ENCODE peak calls at places on chromosomes 5 and 9, in five cellular contexts. Z, N, C, H and X are unnamed samples.

GRCh38 chr9:126430124-126430523 is 103.5 kb downstream of the MVB12B start:
- DNase-seq in C (no peak), Z (no peak), N (no peak), H (no peak), X (no peak)

GRCh38 chr9:118896356-118897000 is 472.8 kb downstream of the BRINP1 start:
- DNase-seq in H (no peak), Z (no peak), C (no peak), N (no peak), X (no peak)

GRCh38 chr5:68465133-68465532 is 249.6 kb downstream of the PIK3R1 start:
- DNase-seq in Z (no peak), C (no peak), N (no peak), H (no peak), X (no peak)

GRCh38 chr9:677461-678097 is 163.9 kb upstream of the DMRT1 start:
- DNase-seq in Z (no peak), N (no peak), H (no peak), C (no peak), X (peak; percentile 28)

GRCh38 chr5:55865831-55866230 is 14.7 kb downstream of the IL31RA start:
- DNase-seq in N (no peak), Z (no peak), H (peak; percentile 52), C (no peak), X (no peak)

GRCh38 chr5:141529873-141530272 is 41.0 kb downstream of the PCDHGC5 start:
- DNase-seq in C (no peak), Z (no peak), H (no peak), N (no peak), X (no peak)

GRCh38 chr9:137167752-137168574 is 1.9 kb downstream of the LRRC26 start:
- DNase-seq in C (no peak), H (no peak), N (no peak), Z (no peak), X (no peak)

GRCh38 chr5:52491071-52491828 is 296.5 kb upstream of the ITGA1 start:
- DNase-seq in C (peak; percentile 6), N (no peak), H (no peak), Z (no peak), X (no peak)

GRCh38 chr9:73348485-73348884 is 196.8 kb downstream of the ANXA1 start:
- DNase-seq in C (no peak), Z (no peak), H (peak; percentile 6), N (no peak), X (no peak)

GRCh38 chr9:134392900-134393299 is 66.6 kb downstream of the RXRA start:
- DNase-seq in H (no peak), N (no peak), C (no peak), Z (no peak), X (no peak)
- H3K4me1 ChIP-seq in H (peaks cover 6% of the 10 kb centered on the region), N (peaks cover 89% of the 10 kb centered on the region), C (peaks cover 6% of the 10 kb centered on the region), Z (peaks cover 40% of the 10 kb centered on the region), X (peaks cover 75% of the 10 kb centered on the region)

GRCh38 chr5:177370488-177371119 is 12.9 kb downstream of the RGS14 start:
- DNase-seq in Z (no peak), C (peak; percentile 91), H (peak; percentile 95), N (peak; percentile 81), X (peak; percentile 89)
- H3K4me3 ChIP-seq in Z (peak overlapping the region; percentile 46), C (peak overlapping the region; percentile 47), H (no peak overlapping the region), N (peak overlapping the region; percentile 64), X (peak overlapping the region; percentile 45)

GRCh38 chr5:109407913-109408312 is 1.9 kb downstream of the PJA2 start:
- DNase-seq in Z (no peak), N (no peak), C (no peak), H (no peak), X (no peak)
- H3K4me1 ChIP-seq in Z (peaks cover 26% of the 10 kb centered on the region), N (peaks cover 46% of the 10 kb centered on the region), C (peaks cover 15% of the 10 kb centered on the region), H (peaks cover 35% of the 10 kb centered on the region), X (peaks cover 7% of the 10 kb centered on the region)

DNA sequence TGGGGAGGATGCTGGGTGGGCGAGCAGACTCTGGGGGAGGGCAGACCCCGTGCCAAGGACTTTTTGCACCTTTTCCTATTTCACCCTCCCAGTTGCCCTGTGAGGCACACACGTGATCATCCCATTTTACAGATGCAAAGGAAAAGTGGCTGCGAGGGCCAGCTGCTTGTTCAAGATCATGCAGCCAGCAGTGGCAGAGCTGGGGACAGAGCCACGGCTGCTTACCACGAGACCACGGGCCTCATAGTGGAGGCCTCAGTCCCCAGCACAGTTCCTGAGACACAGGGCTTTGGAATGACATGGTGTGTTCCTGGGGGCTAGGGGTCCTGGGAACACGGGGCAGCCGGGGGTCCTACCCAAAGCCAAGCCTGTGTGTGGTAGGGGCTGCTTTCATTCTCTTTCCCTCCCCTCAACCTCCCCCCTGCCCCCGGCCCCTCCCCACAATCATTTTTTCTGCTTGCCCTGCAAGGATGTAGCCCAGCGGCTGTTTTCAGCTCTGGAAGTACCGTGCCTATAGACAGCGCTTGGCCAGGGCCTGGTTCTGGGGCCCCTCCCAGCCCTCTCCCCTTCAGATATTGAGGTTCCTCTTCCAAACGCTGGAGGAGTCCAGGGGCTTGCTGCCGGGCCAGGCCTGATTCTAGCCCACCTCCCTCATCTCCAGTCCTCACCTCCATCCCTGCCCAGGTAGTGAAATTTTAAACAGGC is 58.5 kb upstream of the IER5L start:
- DNase-seq in C (no peak), Z (no peak), H (no peak), N (peak; percentile 4), X (no peak)
- H3K4me3 ChIP-seq in C (no peak overlapping the region), Z (no peak overlapping the region), H (no peak overlapping the region), N (no peak overlapping the region), X (no peak overlapping the region)

DNA sequence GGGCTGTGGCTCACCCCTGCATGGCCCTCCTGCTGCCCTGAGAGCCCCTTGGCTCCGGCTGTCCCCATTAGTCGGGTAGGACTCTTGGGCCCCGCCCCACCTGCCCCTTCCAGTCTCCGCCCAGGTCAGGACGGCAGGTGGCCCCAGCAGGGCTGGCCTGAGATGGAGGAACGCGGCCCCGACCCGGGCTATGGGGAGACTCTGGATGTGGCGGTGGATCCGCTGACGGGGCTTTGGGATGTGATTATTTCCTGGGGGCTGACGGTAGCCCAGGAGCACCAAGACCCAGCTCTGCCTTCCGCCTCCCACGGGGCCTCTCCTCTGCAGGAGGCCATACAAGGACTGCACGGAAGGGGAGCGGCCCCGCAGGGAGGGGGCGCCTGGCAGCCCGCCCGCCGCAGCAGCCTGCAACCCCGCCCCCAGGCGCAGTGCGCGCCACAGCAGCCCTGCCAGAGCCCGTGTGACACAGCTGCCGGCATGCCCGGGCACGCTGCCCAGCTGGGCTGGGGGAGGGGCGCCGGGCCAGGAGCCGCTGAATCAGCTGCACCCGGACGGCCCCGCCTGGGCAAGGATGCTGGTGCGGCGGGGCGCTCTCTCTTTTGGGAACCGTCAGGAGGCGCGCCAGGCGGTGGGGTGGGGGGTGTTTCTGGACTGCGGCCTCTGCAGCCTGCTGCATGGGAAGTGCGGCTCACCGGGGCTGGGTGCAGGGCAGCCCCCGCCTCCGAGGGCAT is 9.2 kb downstream of the TMEM250 start:
- DNase-seq in C (peak; percentile 89), H (peak; percentile 95), N (peak; percentile 96), Z (peak; percentile 82), X (peak; percentile 91)
- H3K4me1 ChIP-seq in C (peaks cover 5% of the 10 kb centered on the region), H (peaks cover 19% of the 10 kb centered on the region), N (peaks cover 46% of the 10 kb centered on the region), Z (peaks cover 30% of the 10 kb centered on the region), X (peaks cover 29% of the 10 kb centered on the region)